ENCODE peak calls at places on chromosome 4, in nine cellular contexts. C is endothelial cell of umbilical vein; X is astrocyte; V is right atrium auricular region; O is pancreas; U is uterus; Q is cardiac muscle cell; P is CD8-positive, alpha-beta T cell; G is IMR-90. K is an unnamed sample. For H3K4me1, the result is how much of the 10 kb centered on the place peaks cover.

GRCh38 chr4:15341022-15341732 is 86.7 kb upstream of the C1QTNF7 start:
- DNase-seq in C (no peak), X (no peak), V (no peak), O (no peak), U (no peak), Q (no peak), P (no peak), G (no peak), K (no peak)

GRCh38 chr4:147582386-147583077 is 34.7 kb upstream of the TMEM184C start:
- DNase-seq in C (no peak), X (peak), V (no peak), O (no peak), U (no peak), Q (no peak), P (no peak), G (peak), K (no peak)

GRCh38 chr4:43242611-43243010 is 350.1 kb downstream of the GRXCR1 start:
- DNase-seq in C (no peak), X (peak), V (no peak), O (no peak), U (no peak), Q (no peak), P (no peak), G (peak), K (no peak)

GRCh38 chr4:16827762-16828724 is 70.4 kb downstream of the LDB2 start:
- DNase-seq in C (peak), X (peak), V (no peak), O (no peak), U (no peak), Q (no peak), P (no peak), G (peak), K (no peak)

GRCh38 chr4:114076865-114077264 is 97.4 kb upstream of the ARSJ start:
- DNase-seq in C (peak), X (peak), V (no peak), O (no peak), U (no peak), Q (no peak), P (no peak), G (no peak), K (no peak)

GRCh38 chr4:156774422-156774821 is 197.2 kb downstream of the PDGFC start:
- DNase-seq in C (no peak), X (peak), V (no peak), O (no peak), U (peak), Q (no peak), P (no peak), G (peak), K (no peak)

GRCh38 chr4:105088110-105088879 is 58.4 kb upstream of the TET2 start:
- DNase-seq in C (peak), X (peak), V (no peak), O (no peak), U (peak), Q (no peak), P (no peak), G (peak), K (no peak)

GRCh38 chr4:24778427-24779225 is 16.7 kb upstream of the SOD3 start:
- DNase-seq in C (no peak), X (peak), V (peak), O (no peak), U (peak), Q (no peak), P (no peak), G (peak), K (no peak)

GRCh38 chr4:82447886-82448285 is 17.5 kb downstream of the ENOPH1 start:
- DNase-seq in C (no peak), X (no peak), V (no peak), O (no peak), U (no peak), Q (no peak), P (no peak), G (no peak), K (no peak)

GRCh38 chr4:163161536-163162205 is 5.0 kb downstream of the NAF1 start:
- DNase-seq in C (peak), X (peak), V (no peak), O (no peak), U (no peak), Q (no peak), P (no peak), G (peak), K (no peak)

GRCh38 chr4:121510260-121510942 is 129.6 kb upstream of the QRFPR start:
- DNase-seq in C (no peak), X (no peak), V (no peak), O (no peak), U (no peak), Q (no peak), P (no peak), G (no peak), K (no peak)

GRCh38 chr4:147236806-147237205 is 244.1 kb upstream of the EDNRA start:
- DNase-seq in C (peak), X (no peak), V (no peak), O (no peak), U (no peak), Q (no peak), P (no peak), G (no peak), K (no peak)

GRCh38 chr4:86048426-86048825 is 311.4 kb downstream of the MAPK10 start:
- DNase-seq in C (no peak), X (peak), V (no peak), O (no peak), U (no peak), Q (no peak), P (no peak), G (peak), K (no peak)

GRCh38 chr4:3127129-3127528 is 52.6 kb downstream of the HTT start:
- DNase-seq in C (no peak), X (no peak), V (no peak), O (no peak), U (no peak), Q (no peak), P (no peak), G (no peak), K (no peak)

GRCh38 chr4:139655116-139655515 is 10.5 kb upstream of the MGST2 start:
- DNase-seq in C (peak), X (peak), V (no peak), O (no peak), U (no peak), Q (peak), P (no peak), G (peak), K (no peak)

GRCh38 chr4:72418458-72418857 is 150.6 kb downstream of the ADAMTS3 start:
- DNase-seq in C (peak), X (peak), V (no peak), O (no peak), U (peak), Q (no peak), P (no peak), G (peak), K (no peak)

GRCh38 chr4:57080781-57081650 is 29.2 kb downstream of the IGFBP7 start:
- DNase-seq in C (peak), X (peak), V (no peak), O (no peak), U (no peak), Q (no peak), P (no peak), G (peak), K (no peak)

GRCh38 chr4:153119626-153120025 is 84.6 kb upstream of the TRIM2 start:
- DNase-seq in C (no peak), X (no peak), V (peak), O (no peak), U (no peak), Q (no peak), P (no peak), G (no peak), K (no peak)

GRCh38 chr4:140717313-140717712 is 38.9 kb downstream of the TBC1D9 start:
- DNase-seq in C (peak), X (no peak), V (no peak), O (no peak), U (no peak), Q (no peak), P (no peak), G (no peak), K (no peak)

GRCh38 chr4:137156054-137156453 is 376.2 kb downstream of the PCDH18 start:
- DNase-seq in C (no peak), X (peak), V (no peak), O (no peak), U (no peak), Q (no peak), P (no peak), G (peak), K (no peak)

GRCh38 chr4:84237008-84237407 is 262.1 kb downstream of the NKX6-1 start:
- DNase-seq in C (no peak), X (peak), V (no peak), O (no peak), U (no peak), Q (no peak), P (no peak), G (no peak), K (no peak)

GRCh38 chr4:156538651-156539285 is 432.8 kb downstream of the PDGFC start:
- DNase-seq in C (no peak), X (no peak), V (no peak), O (no peak), U (no peak), Q (no peak), P (no peak), G (no peak), K (no peak)

GRCh38 chr4:15001248-15001824 is 945 bp upstream of the CPEB2 start:
- DNase-seq in C (peak), X (peak), V (peak), O (peak), U (peak), Q (peak), P (peak), G (peak), K (peak)

GRCh38 chr4:85703098-85703497 is 228.1 kb downstream of the ARHGAP24 start:
- DNase-seq in C (no peak), X (no peak), V (no peak), O (no peak), U (no peak), Q (no peak), P (no peak), G (no peak), K (no peak)

GRCh38 chr4:26864904-26865303 is 4.3 kb downstream of the STIM2 start:
- DNase-seq in C (peak), X (no peak), V (no peak), O (no peak), U (no peak), Q (no peak), P (no peak), G (no peak), K (no peak)

GRCh38 chr4:184787766-184788503 is 37.8 kb downstream of the ACSL1 start:
- DNase-seq in C (peak), X (no peak), V (no peak), O (no peak), U (no peak), Q (no peak), P (no peak), G (no peak), K (no peak)

GRCh38 chr4:7857993-7858392 is 81.7 kb downstream of the AFAP1 start:
- DNase-seq in C (no peak), X (no peak), V (no peak), O (no peak), U (no peak), Q (no peak), P (no peak), G (no peak), K (no peak)
- H3K4me1 ChIP-seq in C (half or more), X (half or more), V (under half), O (under half), U (under half), Q (under half), P (under half), G (under half), K (under half)

GRCh38 chr4:76670631-76671030 is 227.3 kb downstream of the SOWAHB start:
- DNase-seq in C (no peak), X (no peak), V (no peak), O (no peak), U (no peak), Q (no peak), P (no peak), G (no peak), K (no peak)

GRCh38 chr4:76679691-76680090 is 218.3 kb downstream of the SOWAHB start:
- DNase-seq in C (no peak), X (no peak), V (no peak), O (no peak), U (no peak), Q (peak), P (no peak), G (no peak), K (no peak)

GRCh38 chr4:76677571-76678326 is 220.2 kb downstream of the SOWAHB start:
- DNase-seq in C (peak), X (no peak), V (no peak), O (no peak), U (no peak), Q (no peak), P (no peak), G (no peak), K (no peak)

GRCh38 chr4:76673361-76673760 is 224.6 kb downstream of the SOWAHB start:
- DNase-seq in C (no peak), X (no peak), V (no peak), O (no peak), U (no peak), Q (no peak), P (no peak), G (no peak), K (no peak)

DNA sequence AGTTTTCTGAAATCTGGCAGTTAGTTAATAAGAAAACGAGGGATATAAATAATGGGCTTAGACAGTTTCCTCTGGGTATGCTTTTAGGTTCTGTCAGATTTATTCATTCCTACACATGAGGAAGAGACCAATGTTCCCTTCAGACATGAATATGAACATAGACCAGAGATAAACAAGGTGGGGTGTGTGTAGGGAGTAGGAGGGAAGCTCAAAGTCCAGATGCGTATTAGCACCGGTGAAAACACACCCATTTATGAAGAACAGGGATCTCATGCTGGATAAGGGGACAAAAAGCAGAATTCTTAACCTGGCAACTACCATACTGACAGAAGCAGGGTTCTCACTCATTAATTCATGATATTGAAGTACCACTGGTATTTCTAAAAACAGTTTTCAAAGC is 222.9 kb downstream of the SOWAHB start:
- DNase-seq in C (no peak), X (no peak), V (no peak), O (no peak), U (no peak), Q (no peak), P (no peak), G (no peak), K (no peak)
- TF ChIP-seq CTCF in C (no peak), X (no peak), V (no peak), O (no peak), U (no peak), Q (no peak), P (no peak), G (no peak), K (no peak)

GRCh38 chr4:74627516-74627915 is 166.8 kb downstream of the BTC start:
- DNase-seq in C (no peak), X (no peak), V (no peak), O (no peak), U (no peak), Q (no peak), P (no peak), G (no peak), K (no peak)

GRCh38 chr4:74624351-74625151 is 169.8 kb downstream of the BTC start:
- DNase-seq in C (peak), X (peak), V (no peak), O (no peak), U (no peak), Q (no peak), P (no peak), G (peak), K (no peak)

GRCh38 chr4:74625981-74626380 is 168.3 kb downstream of the BTC start:
- DNase-seq in C (peak), X (no peak), V (no peak), O (no peak), U (no peak), Q (no peak), P (no peak), G (no peak), K (no peak)

GRCh38 chr4:74628808-74629616 is 165.3 kb downstream of the BTC start:
- DNase-seq in C (no peak), X (peak), V (no peak), O (no peak), U (no peak), Q (no peak), P (no peak), G (peak), K (no peak)

GRCh38 chr4:74627093-74627492 is 167.2 kb downstream of the BTC start:
- DNase-seq in C (no peak), X (no peak), V (no peak), O (no peak), U (no peak), Q (no peak), P (no peak), G (no peak), K (no peak)
- H3K4me1 ChIP-seq in C (half or more), X (under half), V (under half), O (under half), U (under half), Q (under half), P (under half), G (under half), K (under half)

GRCh38 chr4:6546681-6547447 is 28.1 kb upstream of the MAN2B2 start:
- DNase-seq in C (peak), X (peak), V (no peak), O (no peak), U (peak), Q (peak), P (peak), G (peak), K (no peak)
- TF ChIP-seq CTCF in C (peak), X (peak), V (peak), O (peak), U (peak), Q (peak), P (peak), G (peak), K (peak)

GRCh38 chr4:1855334-1856070 is 454 bp downstream of the LETM1 start:
- DNase-seq in C (peak), X (no peak), V (no peak), O (no peak), U (no peak), Q (peak), P (no peak), G (no peak), K (no peak)
- H3K4me1 ChIP-seq in C (under half), X (under half), V (under half), O (under half), U (under half), Q (under half), P (under half), G (under half), K (half or more)

GRCh38 chr4:61211781-61212180 is 11.7 kb downstream of the ADGRL3 start:
- DNase-seq in C (no peak), X (no peak), V (no peak), O (no peak), U (no peak), Q (no peak), P (no peak), G (no peak), K (no peak)
- TF ChIP-seq CTCF in C (no peak), X (no peak), V (no peak), O (no peak), U (no peak), Q (no peak), P (no peak), G (no peak), K (no peak)

DNA sequence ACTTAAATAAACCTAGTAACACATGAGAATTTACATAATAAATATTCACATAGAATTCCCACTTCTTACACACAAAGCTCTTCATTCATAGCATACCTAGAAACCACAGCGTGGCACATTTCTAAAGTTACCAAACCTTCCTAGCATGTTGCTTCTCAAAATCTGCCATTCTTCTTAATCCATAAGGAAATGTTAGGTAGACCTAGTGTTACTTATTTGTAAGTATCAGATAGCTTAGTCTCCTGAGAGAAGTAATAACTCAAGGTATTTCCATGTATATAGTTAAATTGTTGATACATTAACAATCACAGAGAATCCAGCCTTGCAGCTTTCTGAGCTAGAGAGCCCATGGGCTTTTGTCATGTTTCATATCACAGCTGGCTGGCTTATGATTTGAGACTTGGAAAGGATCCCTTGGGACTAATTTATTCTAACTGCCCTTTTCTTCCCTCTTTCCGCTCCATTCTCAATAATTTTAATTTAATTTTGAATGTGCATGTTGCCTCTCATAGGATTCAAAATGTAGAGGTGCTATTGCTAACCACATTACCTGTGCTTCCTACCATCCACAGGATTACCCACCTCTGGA is 17.6 kb downstream of the SH3RF1 start:
- DNase-seq in C (peak), X (peak), V (no peak), O (no peak), U (no peak), Q (no peak), P (no peak), G (no peak), K (no peak)
- H3K4me1 ChIP-seq in C (half or more), X (half or more), V (half or more), O (half or more), U (under half), Q (under half), P (under half), G (under half), K (under half)

GRCh38 chr4:54228064-54228527 is 997 bp upstream of the PDGFRA start:
- DNase-seq in C (no peak), X (peak), V (peak), O (peak), U (peak), Q (peak), P (no peak), G (peak), K (peak)
- TF ChIP-seq CTCF in C (peak), X (peak), V (peak), O (peak), U (peak), Q (peak), P (no peak), G (peak), K (peak)

GRCh38 chr4:80049402-80049801 is 23.6 kb downstream of the ANTXR2 start:
- DNase-seq in C (no peak), X (no peak), V (no peak), O (no peak), U (no peak), Q (no peak), P (no peak), G (no peak), K (no peak)

GRCh38 chr4:80058740-80059139 is 14.3 kb downstream of the ANTXR2 start:
- DNase-seq in C (no peak), X (no peak), V (no peak), O (no peak), U (no peak), Q (no peak), P (no peak), G (peak), K (no peak)

GRCh38 chr4:80053140-80053910 is 19.7 kb downstream of the ANTXR2 start:
- DNase-seq in C (no peak), X (no peak), V (no peak), O (no peak), U (no peak), Q (no peak), P (no peak), G (no peak), K (no peak)

GRCh38 chr4:80049813-80050534 is 23.1 kb downstream of the ANTXR2 start:
- DNase-seq in C (no peak), X (no peak), V (no peak), O (no peak), U (peak), Q (no peak), P (no peak), G (no peak), K (no peak)

GRCh38 chr4:80054375-80054774 is 18.7 kb downstream of the ANTXR2 start:
- DNase-seq in C (no peak), X (no peak), V (no peak), O (no peak), U (no peak), Q (no peak), P (no peak), G (no peak), K (no peak)
- H3K4me1 ChIP-seq in C (under half), X (under half), V (under half), O (under half), U (under half), Q (under half), P (under half), G (under half), K (under half)

GRCh38 chr4:119559044-119559647 is 69.5 kb downstream of the PDE5A start:
- DNase-seq in C (peak), X (peak), V (no peak), O (no peak), U (no peak), Q (peak), P (no peak), G (peak), K (no peak)
- TF ChIP-seq CTCF in C (peak), X (peak), V (peak), O (peak), U (peak), Q (peak), P (no peak), G (peak), K (peak)